ENCODE peak calls at places on chromosome 3, in seven cellular contexts. One of them, this sample, is unnamed.

GRCh38 chr3:190076601-190077444 is 43.9 kb downstream of the P3H2 start:
- DNase-seq in kidney: peak; percentile 55
- DNase-seq in AG10803: peak; percentile 98
- DNase-seq in IMR-90: peak; percentile 99
- DNase-seq in GM10248: no peak
- DNase-seq in heart left ventricle: peak; percentile 28
- DNase-seq in uterus: peak; percentile 28
- DNase-seq in this sample: peak; percentile 99

GRCh38 chr3:138786788-138787276 is 47.9 kb downstream of the PIK3CB start:
- DNase-seq in kidney: no peak
- DNase-seq in uterus: no peak
- DNase-seq in IMR-90: peak; percentile 50
- DNase-seq in GM10248: peak; percentile 27
- DNase-seq in heart left ventricle: no peak
- DNase-seq in AG10803: peak; percentile 85
- DNase-seq in this sample: peak; percentile 32

GRCh38 chr3:171704002-171704401 is 106.3 kb downstream of the PLD1 start:
- DNase-seq in IMR-90: peak; percentile 37
- DNase-seq in kidney: no peak
- DNase-seq in GM10248: peak; percentile 19
- DNase-seq in uterus: no peak
- DNase-seq in heart left ventricle: no peak
- DNase-seq in AG10803: peak; percentile 50
- DNase-seq in this sample: peak; percentile 26

GRCh38 chr3:108311797-108312196 is 15.4 kb downstream of the HHLA2 start:
- DNase-seq in heart left ventricle: no peak
- DNase-seq in GM10248: no peak
- DNase-seq in IMR-90: peak; percentile 20
- DNase-seq in uterus: no peak
- DNase-seq in AG10803: no peak
- DNase-seq in kidney: no peak
- DNase-seq in this sample: no peak

GRCh38 chr3:127458698-127459097 is 131.8 kb downstream of the TPRA1 start:
- DNase-seq in kidney: peak; percentile 35
- DNase-seq in uterus: no peak
- DNase-seq in AG10803: no peak
- DNase-seq in heart left ventricle: no peak
- DNase-seq in IMR-90: no peak
- DNase-seq in GM10248: peak; percentile 41
- DNase-seq in this sample: no peak

GRCh38 chr3:73874596-73874995 is 249.9 kb upstream of the PDZRN3 start:
- DNase-seq in GM10248: no peak
- DNase-seq in heart left ventricle: no peak
- DNase-seq in kidney: no peak
- DNase-seq in uterus: no peak
- DNase-seq in IMR-90: no peak
- DNase-seq in AG10803: no peak
- DNase-seq in this sample: no peak

GRCh38 chr3:151811474-151811873 is 2.4 kb upstream of the AADAC start:
- DNase-seq in AG10803: no peak
- DNase-seq in GM10248: no peak
- DNase-seq in uterus: no peak
- DNase-seq in IMR-90: no peak
- DNase-seq in heart left ventricle: no peak
- DNase-seq in kidney: no peak
- DNase-seq in this sample: no peak

GRCh38 chr3:194808709-194809108 is 123.0 kb downstream of the FAM43A start:
- DNase-seq in IMR-90: peak; percentile 12
- DNase-seq in kidney: no peak
- DNase-seq in heart left ventricle: no peak
- DNase-seq in GM10248: no peak
- DNase-seq in uterus: no peak
- DNase-seq in AG10803: peak; percentile 18
- DNase-seq in this sample: peak; percentile 53

GRCh38 chr3:52435246-52436101 is 9.4 kb downstream of the SEMA3G start:
- DNase-seq in AG10803: no peak
- DNase-seq in uterus: no peak
- DNase-seq in IMR-90: no peak
- DNase-seq in heart left ventricle: peak; percentile 35
- DNase-seq in kidney: peak; percentile 71
- DNase-seq in GM10248: no peak
- DNase-seq in this sample: no peak

GRCh38 chr3:66588340-66588847 is 87.6 kb upstream of the LRIG1 start:
- DNase-seq in IMR-90: peak; percentile 91
- DNase-seq in uterus: no peak
- DNase-seq in kidney: no peak
- DNase-seq in heart left ventricle: no peak
- DNase-seq in AG10803: no peak
- DNase-seq in GM10248: no peak
- DNase-seq in this sample: no peak

GRCh38 chr3:48190911-48191310 is 2.7 kb upstream of the CDC25A start:
- DNase-seq in uterus: no peak
- DNase-seq in IMR-90: no peak
- DNase-seq in heart left ventricle: no peak
- DNase-seq in AG10803: no peak
- DNase-seq in kidney: peak; percentile 12
- DNase-seq in GM10248: no peak
- DNase-seq in this sample: no peak

GRCh38 chr3:36065321-36065720 is 315.0 kb upstream of the STAC start:
- DNase-seq in AG10803: no peak
- DNase-seq in GM10248: no peak
- DNase-seq in IMR-90: no peak
- DNase-seq in heart left ventricle: no peak
- DNase-seq in uterus: no peak
- DNase-seq in kidney: no peak
- DNase-seq in this sample: no peak

GRCh38 chr3:15845475-15845874 is 47.7 kb upstream of the ANKRD28 start:
- DNase-seq in AG10803: no peak
- DNase-seq in GM10248: no peak
- DNase-seq in kidney: no peak
- DNase-seq in IMR-90: no peak
- DNase-seq in uterus: no peak
- DNase-seq in heart left ventricle: no peak
- DNase-seq in this sample: no peak

GRCh38 chr3:156586905-156587766 is 32.2 kb upstream of the SSR3 start:
- DNase-seq in kidney: no peak
- DNase-seq in uterus: no peak
- DNase-seq in heart left ventricle: no peak
- DNase-seq in AG10803: peak; percentile 3
- DNase-seq in IMR-90: no peak
- DNase-seq in GM10248: peak; percentile 18
- DNase-seq in this sample: no peak

GRCh38 chr3:122132949-122133540 is 50.4 kb upstream of the CASR start:
- DNase-seq in kidney: peak; percentile 59
- DNase-seq in AG10803: no peak
- DNase-seq in uterus: no peak
- DNase-seq in GM10248: no peak
- DNase-seq in IMR-90: no peak
- DNase-seq in heart left ventricle: no peak
- DNase-seq in this sample: no peak

GRCh38 chr3:5231067-5231466 is 43.6 kb downstream of the EDEM1 start:
- DNase-seq in kidney: no peak
- DNase-seq in heart left ventricle: no peak
- DNase-seq in AG10803: no peak
- DNase-seq in uterus: no peak
- DNase-seq in GM10248: no peak
- DNase-seq in IMR-90: no peak
- DNase-seq in this sample: no peak

GRCh38 chr3:5227812-5228211 is 40.3 kb downstream of the EDEM1 start:
- DNase-seq in GM10248: no peak
- DNase-seq in IMR-90: peak; percentile 68
- DNase-seq in AG10803: peak; percentile 23
- DNase-seq in kidney: no peak
- DNase-seq in heart left ventricle: no peak
- DNase-seq in uterus: no peak
- DNase-seq in this sample: no peak

GRCh38 chr3:5229414-5229813 is 41.9 kb downstream of the EDEM1 start:
- DNase-seq in kidney: no peak
- DNase-seq in GM10248: no peak
- DNase-seq in uterus: no peak
- DNase-seq in IMR-90: no peak
- DNase-seq in AG10803: no peak
- DNase-seq in heart left ventricle: no peak
- DNase-seq in this sample: no peak

GRCh38 chr3:5222283-5223005 is 34.9 kb downstream of the EDEM1 start:
- DNase-seq in AG10803: no peak
- DNase-seq in heart left ventricle: no peak
- DNase-seq in kidney: no peak
- DNase-seq in IMR-90: no peak
- DNase-seq in uterus: no peak
- DNase-seq in GM10248: no peak
- DNase-seq in this sample: no peak

DNA sequence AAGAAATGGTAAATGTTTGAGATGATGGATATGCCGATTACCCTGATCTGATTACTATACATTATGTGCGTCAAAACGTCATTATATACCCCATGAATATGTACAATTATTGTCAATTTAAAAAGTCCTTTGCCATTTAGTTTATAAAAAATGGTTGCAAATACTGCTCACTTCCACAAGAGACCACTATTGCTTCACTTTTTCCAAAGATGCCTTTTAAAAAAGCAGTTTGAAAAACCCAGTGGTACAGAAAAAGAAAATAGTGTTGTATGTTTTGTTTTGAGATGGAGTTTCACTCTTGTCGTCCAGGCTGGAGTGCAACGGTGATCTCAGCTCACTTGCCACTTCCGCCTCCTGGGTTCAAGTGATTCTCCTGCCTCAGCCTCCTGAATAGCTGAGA is 39.3 kb downstream of the EDEM1 start:
- DNase-seq in AG10803: peak; percentile 55
- DNase-seq in uterus: no peak
- DNase-seq in kidney: no peak
- DNase-seq in heart left ventricle: no peak
- DNase-seq in GM10248: peak; percentile 35
- DNase-seq in IMR-90: peak; percentile 47
- DNase-seq in this sample: peak; percentile 40
- TF ChIP-seq CTCF in AG10803: peak; percentile 78
- TF ChIP-seq CTCF in uterus: no peak
- TF ChIP-seq CTCF in kidney: peak; percentile 52
- TF ChIP-seq CTCF in heart left ventricle: peak; percentile 31
- TF ChIP-seq CTCF in GM10248: peak; percentile 48
- TF ChIP-seq CTCF in IMR-90: peak; percentile 67
- TF ChIP-seq CTCF in this sample: peak; percentile 75

GRCh38 chr3:197789309-197789708 is 1.7 kb upstream of the LRCH3 start:
- DNase-seq in heart left ventricle: no peak
- DNase-seq in kidney: no peak
- DNase-seq in uterus: no peak
- DNase-seq in IMR-90: no peak
- DNase-seq in GM10248: no peak
- DNase-seq in AG10803: no peak
- DNase-seq in this sample: no peak
- TF ChIP-seq CTCF in heart left ventricle: no peak
- TF ChIP-seq CTCF in kidney: no peak
- TF ChIP-seq CTCF in uterus: no peak
- TF ChIP-seq CTCF in IMR-90: no peak
- TF ChIP-seq CTCF in GM10248: no peak
- TF ChIP-seq CTCF in AG10803: no peak
- TF ChIP-seq CTCF in this sample: no peak

DNA sequence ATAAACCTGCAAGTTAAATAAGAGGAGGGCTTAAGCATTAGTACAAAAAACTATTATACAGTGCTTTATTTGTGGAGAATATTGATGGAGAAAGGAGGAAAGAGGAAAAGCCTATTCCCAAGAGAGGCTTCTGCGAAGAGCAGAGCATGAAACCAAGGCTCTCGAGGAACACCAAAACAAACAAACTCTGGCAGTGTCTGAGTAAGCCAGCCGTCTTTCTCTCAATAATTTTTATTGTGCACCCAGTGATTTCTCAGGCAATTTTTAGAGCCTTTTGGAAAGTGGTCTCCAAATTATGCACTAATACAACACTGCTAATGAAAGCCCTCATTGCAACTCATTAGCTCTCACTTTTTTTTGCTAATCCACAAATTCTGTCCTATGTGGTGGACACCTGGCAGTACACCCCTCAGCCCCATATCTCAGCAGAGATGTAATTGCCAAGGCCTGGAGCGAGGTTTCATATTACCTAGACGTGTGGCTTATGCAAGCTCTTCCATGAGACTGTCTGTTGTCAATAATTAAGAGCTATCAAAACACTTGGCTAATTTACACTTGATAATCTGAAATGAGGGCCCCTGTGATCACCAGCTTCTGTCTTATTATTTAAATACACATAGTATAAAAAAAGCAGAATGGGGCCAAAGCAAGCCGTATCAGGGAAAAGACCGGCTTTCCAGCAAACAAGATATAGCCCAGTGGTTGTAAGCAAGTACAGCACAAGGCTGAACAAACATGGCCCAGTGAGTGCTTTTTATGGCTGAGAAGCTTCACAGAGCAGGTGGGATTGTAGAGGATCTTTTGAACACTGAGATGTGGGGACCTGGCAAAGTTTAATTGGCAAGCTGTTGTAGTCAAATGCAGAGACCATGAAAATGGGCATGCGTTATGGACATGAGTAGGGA is 216.9 kb downstream of the ROBO2 start:
- DNase-seq in GM10248: no peak
- DNase-seq in AG10803: no peak
- DNase-seq in IMR-90: no peak
- DNase-seq in kidney: no peak
- DNase-seq in uterus: no peak
- DNase-seq in heart left ventricle: no peak
- DNase-seq in this sample: no peak
- TF ChIP-seq CTCF in GM10248: no peak
- TF ChIP-seq CTCF in AG10803: no peak
- TF ChIP-seq CTCF in IMR-90: no peak
- TF ChIP-seq CTCF in kidney: no peak
- TF ChIP-seq CTCF in uterus: no peak
- TF ChIP-seq CTCF in heart left ventricle: no peak
- TF ChIP-seq CTCF in this sample: no peak

GRCh38 chr3:196600359-196600758 is 31.9 kb downstream of the FBXO45 start:
- DNase-seq in IMR-90: no peak
- DNase-seq in GM10248: no peak
- DNase-seq in AG10803: no peak
- DNase-seq in uterus: no peak
- DNase-seq in kidney: no peak
- DNase-seq in heart left ventricle: no peak
- DNase-seq in this sample: no peak

GRCh38 chr3:196599734-196600128 is 31.3 kb downstream of the FBXO45 start:
- DNase-seq in uterus: no peak
- DNase-seq in heart left ventricle: no peak
- DNase-seq in AG10803: no peak
- DNase-seq in GM10248: no peak
- DNase-seq in kidney: no peak
- DNase-seq in IMR-90: peak; percentile 12
- DNase-seq in this sample: no peak

DNA sequence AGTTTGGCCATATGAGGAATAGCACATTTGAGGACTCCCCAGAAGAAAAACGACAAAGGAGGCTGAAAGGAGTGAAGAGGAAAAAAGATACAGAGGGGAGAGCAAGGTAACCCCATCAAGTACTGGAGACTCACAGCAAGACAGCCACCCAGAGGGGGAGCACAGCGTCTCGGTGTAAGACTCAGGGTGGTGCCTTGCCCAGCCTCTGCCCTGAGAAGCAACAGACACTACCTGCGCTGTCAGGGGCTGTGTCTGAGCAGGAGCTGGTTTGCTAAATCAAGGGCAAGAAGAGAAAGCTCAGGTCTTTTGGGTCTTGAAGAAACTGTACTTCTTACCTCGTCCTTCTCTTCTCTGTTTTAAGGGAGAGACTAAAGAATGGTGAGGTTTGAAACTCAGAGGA is 27.9 kb downstream of the FBXO45 start:
- DNase-seq in heart left ventricle: no peak
- DNase-seq in AG10803: no peak
- DNase-seq in GM10248: no peak
- DNase-seq in uterus: no peak
- DNase-seq in IMR-90: no peak
- DNase-seq in kidney: no peak
- DNase-seq in this sample: no peak
- TF ChIP-seq CTCF in heart left ventricle: no peak
- TF ChIP-seq CTCF in AG10803: no peak
- TF ChIP-seq CTCF in GM10248: no peak
- TF ChIP-seq CTCF in uterus: no peak
- TF ChIP-seq CTCF in IMR-90: no peak
- TF ChIP-seq CTCF in kidney: no peak
- TF ChIP-seq CTCF in this sample: no peak

This sample was measured in HFFc6.